ENCODE peak calls at places on chromosomes 13 and 19, in ten cellular contexts. One of them, this sample, is unnamed.

GRCh38 chr13:78658630-78659449 is at the start of gene OBI1:
- DNase-seq in suprapubic skin: peak
- DNase-seq in esophagus squamous epithelium: peak
- DNase-seq in Peyer's patch: peak
- DNase-seq in stomach: peak
- DNase-seq in heart left ventricle: peak
- DNase-seq in ovary: peak
- DNase-seq in IMR-90: peak
- DNase-seq in adrenal gland: peak
- DNase-seq in tibial nerve: peak
- DNase-seq in this sample: peak

GRCh38 chr19:38551450-38551813 is 66.3 kb downstream of the MAP4K1 start:
- DNase-seq in tibial nerve: no peak
- DNase-seq in IMR-90: no peak
- DNase-seq in suprapubic skin: no peak
- DNase-seq in esophagus squamous epithelium: no peak
- DNase-seq in heart left ventricle: no peak
- DNase-seq in Peyer's patch: no peak
- DNase-seq in ovary: no peak
- DNase-seq in adrenal gland: no peak
- DNase-seq in stomach: no peak
- DNase-seq in this sample: no peak

GRCh38 chr19:14383898-14384669 is 2.8 kb downstream of the ADGRE5 start:
- DNase-seq in suprapubic skin: peak
- DNase-seq in tibial nerve: no peak
- DNase-seq in ovary: no peak
- DNase-seq in IMR-90: peak
- DNase-seq in esophagus squamous epithelium: no peak
- DNase-seq in Peyer's patch: no peak
- DNase-seq in heart left ventricle: no peak
- DNase-seq in stomach: no peak
- DNase-seq in adrenal gland: peak
- DNase-seq in this sample: no peak

GRCh38 chr13:96817336-96817941 is 176.8 kb downstream of the OXGR1 start:
- DNase-seq in esophagus squamous epithelium: no peak
- DNase-seq in suprapubic skin: no peak
- DNase-seq in heart left ventricle: no peak
- DNase-seq in adrenal gland: no peak
- DNase-seq in tibial nerve: peak
- DNase-seq in stomach: no peak
- DNase-seq in IMR-90: peak
- DNase-seq in Peyer's patch: no peak
- DNase-seq in ovary: no peak
- DNase-seq in this sample: no peak

GRCh38 chr19:58476498-58477015 is 405 bp downstream of the ZNF446 start:
- DNase-seq in Peyer's patch: no peak
- DNase-seq in adrenal gland: peak
- DNase-seq in heart left ventricle: peak
- DNase-seq in ovary: no peak
- DNase-seq in stomach: no peak
- DNase-seq in suprapubic skin: no peak
- DNase-seq in esophagus squamous epithelium: no peak
- DNase-seq in tibial nerve: no peak
- DNase-seq in IMR-90: no peak
- DNase-seq in this sample: peak

GRCh38 chr19:10812902-10813404 is 23.1 kb downstream of the TMED1 start:
- DNase-seq in IMR-90: peak
- DNase-seq in Peyer's patch: no peak
- DNase-seq in suprapubic skin: no peak
- DNase-seq in ovary: no peak
- DNase-seq in adrenal gland: peak
- DNase-seq in heart left ventricle: peak
- DNase-seq in stomach: peak
- DNase-seq in esophagus squamous epithelium: no peak
- DNase-seq in tibial nerve: peak
- DNase-seq in this sample: no peak

GRCh38 chr13:50365683-50366391 is 350.6 kb downstream of the KCNRG start:
- DNase-seq in esophagus squamous epithelium: no peak
- DNase-seq in ovary: no peak
- DNase-seq in Peyer's patch: no peak
- DNase-seq in adrenal gland: no peak
- DNase-seq in IMR-90: no peak
- DNase-seq in stomach: no peak
- DNase-seq in tibial nerve: no peak
- DNase-seq in heart left ventricle: no peak
- DNase-seq in suprapubic skin: no peak
- DNase-seq in this sample: no peak

GRCh38 chr19:3849787-3850186 is 19.1 kb downstream of the ZFR2 start:
- DNase-seq in stomach: no peak
- DNase-seq in Peyer's patch: no peak
- DNase-seq in heart left ventricle: no peak
- DNase-seq in ovary: no peak
- DNase-seq in esophagus squamous epithelium: no peak
- DNase-seq in IMR-90: no peak
- DNase-seq in tibial nerve: no peak
- DNase-seq in suprapubic skin: no peak
- DNase-seq in adrenal gland: no peak
- DNase-seq in this sample: no peak

GRCh38 chr19:30386551-30387143 is 14.5 kb downstream of the ZNF536 start:
- DNase-seq in IMR-90: no peak
- DNase-seq in suprapubic skin: no peak
- DNase-seq in stomach: no peak
- DNase-seq in heart left ventricle: no peak
- DNase-seq in Peyer's patch: no peak
- DNase-seq in ovary: no peak
- DNase-seq in adrenal gland: no peak
- DNase-seq in esophagus squamous epithelium: no peak
- DNase-seq in tibial nerve: no peak
- DNase-seq in this sample: peak

GRCh38 chr13:19959141-19959830 is 759 bp downstream of the ZMYM2 start:
- DNase-seq in IMR-90: peak
- DNase-seq in tibial nerve: peak
- DNase-seq in stomach: peak
- DNase-seq in suprapubic skin: peak
- DNase-seq in esophagus squamous epithelium: peak
- DNase-seq in heart left ventricle: peak
- DNase-seq in ovary: peak
- DNase-seq in Peyer's patch: peak
- DNase-seq in adrenal gland: peak
- DNase-seq in this sample: peak

GRCh38 chr19:40283414-40284250 is 1.5 kb downstream of the AKT2 start:
- DNase-seq in adrenal gland: peak
- DNase-seq in heart left ventricle: no peak
- DNase-seq in esophagus squamous epithelium: no peak
- DNase-seq in IMR-90: peak
- DNase-seq in tibial nerve: no peak
- DNase-seq in stomach: no peak
- DNase-seq in suprapubic skin: no peak
- DNase-seq in Peyer's patch: no peak
- DNase-seq in ovary: peak
- DNase-seq in this sample: peak

GRCh38 chr13:109172099-109172498 is 542.7 kb downstream of the MYO16 start:
- DNase-seq in IMR-90: no peak
- DNase-seq in stomach: no peak
- DNase-seq in ovary: no peak
- DNase-seq in esophagus squamous epithelium: no peak
- DNase-seq in heart left ventricle: no peak
- DNase-seq in Peyer's patch: no peak
- DNase-seq in adrenal gland: no peak
- DNase-seq in suprapubic skin: no peak
- DNase-seq in tibial nerve: no peak
- DNase-seq in this sample: no peak

GRCh38 chr13:25037057-25037813 is 58.7 kb upstream of the PABPC3 start:
- DNase-seq in Peyer's patch: no peak
- DNase-seq in IMR-90: peak
- DNase-seq in esophagus squamous epithelium: no peak
- DNase-seq in stomach: peak
- DNase-seq in tibial nerve: peak
- DNase-seq in heart left ventricle: peak
- DNase-seq in suprapubic skin: no peak
- DNase-seq in ovary: no peak
- DNase-seq in adrenal gland: peak
- DNase-seq in this sample: no peak

GRCh38 chr13:30832845-30833332 is 73.2 kb upstream of the MEDAG start:
- DNase-seq in ovary: peak
- DNase-seq in Peyer's patch: peak
- DNase-seq in IMR-90: no peak
- DNase-seq in suprapubic skin: peak
- DNase-seq in tibial nerve: no peak
- DNase-seq in esophagus squamous epithelium: no peak
- DNase-seq in adrenal gland: peak
- DNase-seq in heart left ventricle: peak
- DNase-seq in stomach: peak
- DNase-seq in this sample: peak

DNA sequence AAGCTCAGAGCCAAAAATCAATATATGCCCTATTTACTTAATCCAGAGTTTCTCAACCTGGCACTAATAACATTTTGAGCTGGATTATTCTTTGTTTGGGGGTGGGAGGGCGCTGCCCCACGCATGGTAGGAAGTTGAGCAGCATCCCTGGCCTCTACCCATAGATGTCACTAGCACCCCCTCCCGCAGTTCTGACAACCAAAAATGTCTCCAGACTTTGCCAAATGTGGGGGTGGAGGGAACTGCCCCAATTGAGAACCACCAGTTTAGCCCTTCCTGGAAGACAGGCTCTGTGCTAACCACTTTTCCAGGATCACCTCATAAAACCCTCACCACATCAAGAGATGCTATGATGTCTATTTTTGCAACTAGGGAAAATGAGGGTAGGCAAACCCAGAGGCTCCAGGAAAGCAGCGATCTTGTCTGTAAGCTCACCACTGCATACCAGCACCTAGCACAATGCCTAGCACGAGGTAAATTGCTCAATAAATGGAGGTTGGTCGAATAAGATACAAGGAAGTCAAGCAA is 1.1 kb downstream of the TRIR start:
- DNase-seq in heart left ventricle: no peak
- DNase-seq in ovary: no peak
- DNase-seq in IMR-90: peak
- DNase-seq in tibial nerve: no peak
- DNase-seq in adrenal gland: peak
- DNase-seq in stomach: no peak
- DNase-seq in suprapubic skin: no peak
- DNase-seq in Peyer's patch: no peak
- DNase-seq in esophagus squamous epithelium: no peak
- DNase-seq in this sample: peak
- TF ChIP-seq CTCF in heart left ventricle: no peak
- TF ChIP-seq CTCF in ovary: no peak
- TF ChIP-seq CTCF in IMR-90: peak
- TF ChIP-seq CTCF in tibial nerve: no peak
- TF ChIP-seq CTCF in adrenal gland: no peak
- TF ChIP-seq CTCF in stomach: no peak
- TF ChIP-seq CTCF in suprapubic skin: peak
- TF ChIP-seq CTCF in Peyer's patch: no peak
- TF ChIP-seq CTCF in esophagus squamous epithelium: no peak
- TF ChIP-seq CTCF in this sample: peak

GRCh38 chr19:15453906-15454305 is 4.2 kb upstream of the WIZ start:
- DNase-seq in tibial nerve: no peak
- DNase-seq in heart left ventricle: no peak
- DNase-seq in IMR-90: no peak
- DNase-seq in stomach: no peak
- DNase-seq in ovary: no peak
- DNase-seq in adrenal gland: no peak
- DNase-seq in suprapubic skin: peak
- DNase-seq in esophagus squamous epithelium: no peak
- DNase-seq in Peyer's patch: no peak
- DNase-seq in this sample: no peak
- H3K27ac ChIP-seq in tibial nerve: no peak
- H3K27ac ChIP-seq in heart left ventricle: no peak
- H3K27ac ChIP-seq in IMR-90: no peak
- H3K27ac ChIP-seq in stomach: no peak
- H3K27ac ChIP-seq in ovary: no peak
- H3K27ac ChIP-seq in adrenal gland: no peak
- H3K27ac ChIP-seq in suprapubic skin: no peak
- H3K27ac ChIP-seq in esophagus squamous epithelium: no peak
- H3K27ac ChIP-seq in Peyer's patch: no peak
- H3K27ac ChIP-seq in this sample: no peak

DNA sequence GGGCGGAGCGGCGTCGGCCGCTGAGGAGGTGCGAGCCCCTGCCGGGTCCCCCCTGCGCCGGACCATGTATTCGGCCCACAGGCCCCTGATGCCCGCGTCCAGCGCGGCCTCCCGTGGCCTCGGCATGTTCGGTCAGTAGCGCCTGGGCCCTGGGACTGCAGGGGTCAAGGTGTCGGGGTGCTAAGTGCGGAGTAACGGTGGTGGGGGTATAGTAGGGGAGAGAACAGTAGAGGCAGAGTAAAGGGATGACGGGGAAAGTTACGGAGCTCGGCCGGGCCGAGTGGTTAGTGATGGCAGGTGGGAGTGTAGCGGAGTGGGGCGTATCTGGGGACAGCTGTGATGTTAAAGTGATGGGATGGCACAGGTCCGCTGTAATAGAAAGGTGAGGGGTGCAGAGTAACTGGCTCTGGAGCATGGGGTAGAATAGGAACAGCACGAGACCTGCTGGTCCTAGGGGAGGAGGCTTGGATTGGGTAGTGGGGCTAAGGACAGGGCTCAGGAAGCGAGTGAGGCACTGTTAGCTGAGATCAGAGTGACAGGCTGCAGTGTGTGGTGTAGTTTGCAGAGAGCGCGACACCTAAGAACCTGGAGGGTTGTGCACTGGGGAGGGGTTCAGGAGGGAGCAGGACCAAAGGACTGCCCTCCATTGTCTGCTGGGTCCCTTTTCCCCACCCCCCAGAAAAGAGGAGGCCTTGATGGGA is 15.7 kb downstream of the CIC start:
- DNase-seq in ovary: peak
- DNase-seq in heart left ventricle: peak
- DNase-seq in adrenal gland: no peak
- DNase-seq in Peyer's patch: no peak
- DNase-seq in esophagus squamous epithelium: no peak
- DNase-seq in tibial nerve: no peak
- DNase-seq in suprapubic skin: peak
- DNase-seq in IMR-90: no peak
- DNase-seq in stomach: no peak
- DNase-seq in this sample: peak
- TF ChIP-seq POLR2A in ovary: no peak
- TF ChIP-seq POLR2A in heart left ventricle: no peak
- TF ChIP-seq POLR2A in adrenal gland: no peak
- TF ChIP-seq POLR2A in Peyer's patch: no peak
- TF ChIP-seq POLR2A in esophagus squamous epithelium: no peak
- TF ChIP-seq POLR2A in tibial nerve: no peak
- TF ChIP-seq POLR2A in suprapubic skin: no peak
- TF ChIP-seq POLR2A in IMR-90: no peak
- TF ChIP-seq POLR2A in stomach: no peak
- TF ChIP-seq POLR2A in this sample: no peak

DNA sequence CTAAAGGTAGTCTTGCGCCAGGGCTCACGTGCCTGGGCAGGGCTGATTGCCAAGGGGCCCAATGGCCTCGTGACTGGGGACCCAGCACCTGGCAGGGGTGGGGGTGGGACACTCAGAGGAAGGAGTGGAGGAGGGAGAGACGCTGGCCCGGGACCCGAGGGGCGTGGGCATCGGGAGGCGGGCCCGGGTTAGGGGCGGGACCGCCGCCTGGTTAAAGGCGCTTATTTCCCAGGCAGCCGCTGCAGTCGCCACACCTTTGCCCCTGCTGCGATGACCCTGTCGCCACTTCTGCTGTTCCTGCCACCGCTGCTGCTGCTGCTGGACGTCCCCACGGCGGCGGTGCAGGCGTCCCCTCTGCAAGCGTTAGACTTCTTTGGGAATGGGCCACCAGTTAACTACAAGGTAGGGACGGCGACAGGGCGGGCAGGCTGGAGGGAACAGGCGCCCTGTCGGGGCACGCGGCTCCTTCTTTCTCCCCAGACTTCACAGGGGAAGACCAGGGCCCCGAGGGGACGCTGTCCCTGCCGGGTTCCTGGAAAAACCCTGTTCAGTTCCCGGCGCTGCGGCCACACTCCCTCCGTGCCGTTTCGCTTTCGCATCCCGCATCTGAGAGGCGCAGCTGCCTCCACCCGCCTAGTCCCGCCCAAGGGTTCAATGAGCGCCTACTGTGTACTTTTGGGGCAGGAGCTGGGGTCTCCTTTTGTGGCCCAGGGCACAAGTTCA is at the start of gene IFI30:
- DNase-seq in Peyer's patch: peak
- DNase-seq in suprapubic skin: peak
- DNase-seq in adrenal gland: peak
- DNase-seq in tibial nerve: peak
- DNase-seq in stomach: peak
- DNase-seq in esophagus squamous epithelium: peak
- DNase-seq in heart left ventricle: peak
- DNase-seq in ovary: peak
- DNase-seq in IMR-90: no peak
- DNase-seq in this sample: peak
- TF ChIP-seq CTCF in Peyer's patch: no peak
- TF ChIP-seq CTCF in suprapubic skin: no peak
- TF ChIP-seq CTCF in adrenal gland: no peak
- TF ChIP-seq CTCF in tibial nerve: no peak
- TF ChIP-seq CTCF in stomach: no peak
- TF ChIP-seq CTCF in esophagus squamous epithelium: no peak
- TF ChIP-seq CTCF in heart left ventricle: no peak
- TF ChIP-seq CTCF in ovary: no peak
- TF ChIP-seq CTCF in IMR-90: no peak
- TF ChIP-seq CTCF in this sample: no peak

This sample was measured in right lobe of liver.